ENCODE peak calls at places on chromosomes 11 and 22, in ten cellular contexts. One of them, this sample, is unnamed.

GRCh38 chr11:133636686-133637085 is 104.4 kb upstream of the OPCML start:
- DNase-seq in tibial nerve: no peak
- DNase-seq in CD8-positive, alpha-beta T cell: no peak
- DNase-seq in left ventricle myocardium inferior: no peak
- DNase-seq in effector memory CD4-positive, alpha-beta T cell: no peak
- DNase-seq in prostate gland: no peak
- DNase-seq in cardiac muscle cell: no peak
- DNase-seq in colonic mucosa: no peak
- DNase-seq in kidney: no peak
- DNase-seq in GM23248: no peak
- DNase-seq in this sample: no peak

GRCh38 chr11:33344611-33345010 is 87.4 kb downstream of the HIPK3 start:
- DNase-seq in colonic mucosa: no peak
- DNase-seq in GM23248: peak
- DNase-seq in prostate gland: no peak
- DNase-seq in kidney: no peak
- DNase-seq in effector memory CD4-positive, alpha-beta T cell: no peak
- DNase-seq in tibial nerve: no peak
- DNase-seq in CD8-positive, alpha-beta T cell: no peak
- DNase-seq in left ventricle myocardium inferior: no peak
- DNase-seq in cardiac muscle cell: no peak
- DNase-seq in this sample: no peak

GRCh38 chr11:106917973-106918372 is 100.3 kb downstream of the GUCY1A2 start:
- DNase-seq in CD8-positive, alpha-beta T cell: no peak
- DNase-seq in left ventricle myocardium inferior: no peak
- DNase-seq in colonic mucosa: no peak
- DNase-seq in kidney: no peak
- DNase-seq in tibial nerve: no peak
- DNase-seq in prostate gland: no peak
- DNase-seq in cardiac muscle cell: peak
- DNase-seq in GM23248: peak
- DNase-seq in effector memory CD4-positive, alpha-beta T cell: no peak
- DNase-seq in this sample: no peak

GRCh38 chr11:120358729-120359128 is 22.5 kb downstream of the ARHGEF12 start:
- DNase-seq in kidney: no peak
- DNase-seq in cardiac muscle cell: no peak
- DNase-seq in colonic mucosa: no peak
- DNase-seq in GM23248: no peak
- DNase-seq in prostate gland: no peak
- DNase-seq in tibial nerve: no peak
- DNase-seq in CD8-positive, alpha-beta T cell: no peak
- DNase-seq in effector memory CD4-positive, alpha-beta T cell: no peak
- DNase-seq in left ventricle myocardium inferior: no peak
- DNase-seq in this sample: no peak

GRCh38 chr11:132093861-132094260 is 723.4 kb downstream of the NTM start:
- DNase-seq in prostate gland: no peak
- DNase-seq in colonic mucosa: no peak
- DNase-seq in kidney: no peak
- DNase-seq in cardiac muscle cell: no peak
- DNase-seq in tibial nerve: no peak
- DNase-seq in effector memory CD4-positive, alpha-beta T cell: no peak
- DNase-seq in GM23248: no peak
- DNase-seq in CD8-positive, alpha-beta T cell: no peak
- DNase-seq in left ventricle myocardium inferior: no peak
- DNase-seq in this sample: no peak

GRCh38 chr22:49966041-49966715 is 5.6 kb downstream of the PIM3 start:
- DNase-seq in prostate gland: no peak
- DNase-seq in CD8-positive, alpha-beta T cell: peak
- DNase-seq in GM23248: no peak
- DNase-seq in kidney: peak
- DNase-seq in tibial nerve: no peak
- DNase-seq in left ventricle myocardium inferior: no peak
- DNase-seq in colonic mucosa: peak
- DNase-seq in cardiac muscle cell: no peak
- DNase-seq in effector memory CD4-positive, alpha-beta T cell: no peak
- DNase-seq in this sample: no peak

GRCh38 chr11:15535414-15535813 is 420.7 kb downstream of the INSC start:
- DNase-seq in CD8-positive, alpha-beta T cell: no peak
- DNase-seq in prostate gland: no peak
- DNase-seq in left ventricle myocardium inferior: no peak
- DNase-seq in kidney: no peak
- DNase-seq in cardiac muscle cell: no peak
- DNase-seq in tibial nerve: no peak
- DNase-seq in colonic mucosa: no peak
- DNase-seq in effector memory CD4-positive, alpha-beta T cell: no peak
- DNase-seq in GM23248: no peak
- DNase-seq in this sample: no peak

GRCh38 chr11:24386551-24387404 is 110.1 kb upstream of the LUZP2 start:
- DNase-seq in effector memory CD4-positive, alpha-beta T cell: no peak
- DNase-seq in prostate gland: no peak
- DNase-seq in cardiac muscle cell: peak
- DNase-seq in kidney: no peak
- DNase-seq in GM23248: peak
- DNase-seq in colonic mucosa: no peak
- DNase-seq in tibial nerve: no peak
- DNase-seq in CD8-positive, alpha-beta T cell: no peak
- DNase-seq in left ventricle myocardium inferior: no peak
- DNase-seq in this sample: no peak

GRCh38 chr11:89293966-89294679 is 116.4 kb downstream of the TYR start:
- DNase-seq in colonic mucosa: no peak
- DNase-seq in cardiac muscle cell: peak
- DNase-seq in effector memory CD4-positive, alpha-beta T cell: no peak
- DNase-seq in prostate gland: no peak
- DNase-seq in kidney: peak
- DNase-seq in tibial nerve: no peak
- DNase-seq in CD8-positive, alpha-beta T cell: no peak
- DNase-seq in left ventricle myocardium inferior: peak
- DNase-seq in GM23248: peak
- DNase-seq in this sample: no peak

GRCh38 chr11:72696866-72697428 is 22.7 kb upstream of the PDE2A start:
- DNase-seq in CD8-positive, alpha-beta T cell: no peak
- DNase-seq in colonic mucosa: peak
- DNase-seq in prostate gland: no peak
- DNase-seq in kidney: peak
- DNase-seq in left ventricle myocardium inferior: peak
- DNase-seq in GM23248: peak
- DNase-seq in cardiac muscle cell: no peak
- DNase-seq in effector memory CD4-positive, alpha-beta T cell: no peak
- DNase-seq in tibial nerve: peak
- DNase-seq in this sample: no peak

GRCh38 chr11:107719557-107720304 is 7.9 kb upstream of the SLN start:
- DNase-seq in cardiac muscle cell: no peak
- DNase-seq in effector memory CD4-positive, alpha-beta T cell: no peak
- DNase-seq in tibial nerve: peak
- DNase-seq in GM23248: peak
- DNase-seq in prostate gland: no peak
- DNase-seq in kidney: no peak
- DNase-seq in left ventricle myocardium inferior: no peak
- DNase-seq in colonic mucosa: no peak
- DNase-seq in CD8-positive, alpha-beta T cell: no peak
- DNase-seq in this sample: no peak

GRCh38 chr11:117724104-117724503 is 72.9 kb downstream of the DSCAML1 start:
- DNase-seq in cardiac muscle cell: peak
- DNase-seq in prostate gland: no peak
- DNase-seq in kidney: no peak
- DNase-seq in GM23248: no peak
- DNase-seq in colonic mucosa: no peak
- DNase-seq in tibial nerve: no peak
- DNase-seq in CD8-positive, alpha-beta T cell: no peak
- DNase-seq in left ventricle myocardium inferior: no peak
- DNase-seq in effector memory CD4-positive, alpha-beta T cell: no peak
- DNase-seq in this sample: no peak

GRCh38 chr22:32644252-32645100 is 157.0 kb upstream of the TIMP3 start:
- DNase-seq in colonic mucosa: peak
- DNase-seq in prostate gland: peak
- DNase-seq in GM23248: peak
- DNase-seq in left ventricle myocardium inferior: peak
- DNase-seq in tibial nerve: no peak
- DNase-seq in CD8-positive, alpha-beta T cell: no peak
- DNase-seq in effector memory CD4-positive, alpha-beta T cell: peak
- DNase-seq in kidney: peak
- DNase-seq in cardiac muscle cell: no peak
- DNase-seq in this sample: no peak

DNA sequence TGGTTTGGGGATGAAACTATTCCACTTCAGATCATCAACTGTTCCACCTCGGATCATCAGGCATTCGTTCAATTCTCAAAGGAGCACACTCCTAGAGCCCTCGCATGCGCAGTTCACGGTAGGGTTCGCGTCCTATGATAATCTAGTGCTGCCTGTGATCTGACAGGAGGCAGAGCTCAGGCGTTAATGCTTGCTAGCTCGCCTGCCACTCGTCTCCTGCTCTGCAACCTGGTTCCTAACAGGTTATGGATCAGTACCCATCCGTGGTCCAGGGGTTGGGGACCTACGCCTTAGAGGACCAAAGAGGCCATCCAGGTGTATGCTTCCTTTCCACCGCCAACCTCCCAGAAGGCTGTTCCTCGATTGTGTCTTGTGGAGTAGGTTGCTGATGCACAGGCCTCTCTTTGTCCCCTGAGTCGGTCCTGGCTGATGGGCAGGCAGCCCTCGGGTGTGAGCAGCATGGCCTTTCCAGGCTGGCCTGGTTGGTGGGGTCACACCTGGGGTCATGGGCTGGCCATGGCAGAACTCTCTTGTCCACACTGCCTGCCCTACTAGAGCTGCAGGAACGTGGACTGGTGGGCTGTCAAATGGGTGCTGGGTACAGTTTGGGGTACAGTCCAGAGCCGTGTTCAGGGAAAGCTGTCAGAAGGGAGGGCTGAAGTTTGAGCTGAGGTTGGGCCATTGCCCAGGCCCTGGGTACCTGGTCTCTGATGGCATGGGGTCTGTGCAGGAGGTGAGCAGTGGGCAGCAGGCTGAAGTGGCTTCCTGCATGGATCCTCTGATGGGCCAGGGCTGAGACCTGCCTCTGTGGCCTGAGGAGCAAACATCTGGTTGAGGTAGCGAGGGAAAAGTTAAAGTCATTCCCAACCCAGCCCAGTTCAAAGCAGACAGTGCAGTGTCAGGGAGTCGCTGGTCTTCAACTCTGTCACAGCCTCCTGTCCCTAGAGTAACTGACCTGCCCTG is 11.1 kb downstream of the PRDM11 start:
- DNase-seq in CD8-positive, alpha-beta T cell: no peak
- DNase-seq in kidney: no peak
- DNase-seq in GM23248: no peak
- DNase-seq in left ventricle myocardium inferior: no peak
- DNase-seq in cardiac muscle cell: no peak
- DNase-seq in tibial nerve: no peak
- DNase-seq in prostate gland: no peak
- DNase-seq in colonic mucosa: no peak
- DNase-seq in effector memory CD4-positive, alpha-beta T cell: no peak
- DNase-seq in this sample: no peak
- H3K27ac ChIP-seq in CD8-positive, alpha-beta T cell: no peak
- H3K27ac ChIP-seq in kidney: no peak
- H3K27ac ChIP-seq in GM23248: no peak
- H3K27ac ChIP-seq in left ventricle myocardium inferior: peak
- H3K27ac ChIP-seq in cardiac muscle cell: peak
- H3K27ac ChIP-seq in tibial nerve: peak
- H3K27ac ChIP-seq in prostate gland: peak
- H3K27ac ChIP-seq in colonic mucosa: no peak
- H3K27ac ChIP-seq in effector memory CD4-positive, alpha-beta T cell: no peak
- H3K27ac ChIP-seq in this sample: no peak

DNA sequence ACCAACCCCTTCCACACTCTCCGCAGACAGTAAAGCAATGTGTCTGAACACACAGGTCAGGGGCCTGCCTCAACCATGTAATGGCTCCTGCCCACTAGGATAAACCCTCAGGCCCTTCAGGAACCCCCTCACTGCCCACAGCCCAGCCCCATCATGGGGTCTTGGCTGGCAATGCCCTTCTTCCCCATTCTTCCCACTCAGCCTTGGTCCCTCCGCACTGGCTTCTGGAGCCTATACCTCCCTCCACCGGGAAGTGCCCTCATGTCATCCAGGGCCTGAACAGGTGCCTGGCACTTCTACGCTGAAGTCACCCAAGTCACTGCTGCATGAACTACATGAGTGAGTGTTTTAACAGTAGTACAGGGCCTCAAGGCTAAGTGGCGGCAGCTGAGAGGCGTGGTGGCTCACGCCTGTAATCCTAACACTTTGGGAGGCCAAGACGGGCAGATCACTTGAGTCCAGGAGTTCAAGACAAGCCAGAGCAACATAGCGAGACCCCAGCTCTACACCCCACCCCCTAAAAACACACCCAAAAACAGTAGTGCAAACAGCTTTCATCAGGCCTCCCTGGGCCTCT is 74.8 kb upstream of the PITPNB start:
- DNase-seq in prostate gland: no peak
- DNase-seq in cardiac muscle cell: no peak
- DNase-seq in colonic mucosa: no peak
- DNase-seq in GM23248: no peak
- DNase-seq in left ventricle myocardium inferior: no peak
- DNase-seq in CD8-positive, alpha-beta T cell: no peak
- DNase-seq in effector memory CD4-positive, alpha-beta T cell: no peak
- DNase-seq in kidney: no peak
- DNase-seq in tibial nerve: no peak
- DNase-seq in this sample: no peak
- H3K27ac ChIP-seq in prostate gland: no peak
- H3K27ac ChIP-seq in cardiac muscle cell: peak
- H3K27ac ChIP-seq in colonic mucosa: no peak
- H3K27ac ChIP-seq in GM23248: no peak
- H3K27ac ChIP-seq in left ventricle myocardium inferior: no peak
- H3K27ac ChIP-seq in CD8-positive, alpha-beta T cell: no peak
- H3K27ac ChIP-seq in effector memory CD4-positive, alpha-beta T cell: no peak
- H3K27ac ChIP-seq in kidney: no peak
- H3K27ac ChIP-seq in tibial nerve: no peak
- H3K27ac ChIP-seq in this sample: no peak

GRCh38 chr22:42317691-42318547 is 47.5 kb upstream of the TCF20 start:
- DNase-seq in cardiac muscle cell: no peak
- DNase-seq in colonic mucosa: peak
- DNase-seq in effector memory CD4-positive, alpha-beta T cell: no peak
- DNase-seq in left ventricle myocardium inferior: no peak
- DNase-seq in tibial nerve: no peak
- DNase-seq in GM23248: no peak
- DNase-seq in kidney: peak
- DNase-seq in prostate gland: peak
- DNase-seq in CD8-positive, alpha-beta T cell: no peak
- DNase-seq in this sample: no peak
- H3K27ac ChIP-seq in cardiac muscle cell: no peak
- H3K27ac ChIP-seq in colonic mucosa: peak
- H3K27ac ChIP-seq in effector memory CD4-positive, alpha-beta T cell: no peak
- H3K27ac ChIP-seq in left ventricle myocardium inferior: no peak
- H3K27ac ChIP-seq in tibial nerve: no peak
- H3K27ac ChIP-seq in GM23248: no peak
- H3K27ac ChIP-seq in kidney: no peak
- H3K27ac ChIP-seq in prostate gland: peak
- H3K27ac ChIP-seq in CD8-positive, alpha-beta T cell: peak
- H3K27ac ChIP-seq in this sample: peak

DNA sequence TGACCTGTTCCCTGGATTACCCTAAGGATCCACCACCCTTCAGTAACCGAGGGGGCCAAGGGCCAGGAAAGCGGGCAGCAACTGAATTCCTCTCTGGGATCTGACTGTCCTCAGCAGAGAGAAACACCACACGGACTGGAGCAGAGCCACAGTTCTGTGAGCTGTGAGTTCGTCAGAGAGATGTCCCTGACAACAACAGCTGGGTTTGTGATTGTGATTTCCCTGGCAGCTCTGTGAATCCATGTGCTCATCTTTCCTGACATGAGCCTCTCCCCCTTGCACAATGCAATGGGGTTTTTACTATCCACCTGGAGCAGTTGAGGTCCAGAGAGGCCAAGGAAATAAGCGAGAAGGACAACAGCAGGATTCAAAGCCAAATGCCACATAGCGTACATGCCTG is 69.4 kb upstream of the AMPD3 start:
- DNase-seq in left ventricle myocardium inferior: peak
- DNase-seq in prostate gland: no peak
- DNase-seq in colonic mucosa: peak
- DNase-seq in cardiac muscle cell: no peak
- DNase-seq in CD8-positive, alpha-beta T cell: no peak
- DNase-seq in GM23248: peak
- DNase-seq in effector memory CD4-positive, alpha-beta T cell: no peak
- DNase-seq in kidney: no peak
- DNase-seq in tibial nerve: peak
- DNase-seq in this sample: no peak
- H3K27ac ChIP-seq in left ventricle myocardium inferior: no peak
- H3K27ac ChIP-seq in prostate gland: no peak
- H3K27ac ChIP-seq in colonic mucosa: no peak
- H3K27ac ChIP-seq in cardiac muscle cell: no peak
- H3K27ac ChIP-seq in CD8-positive, alpha-beta T cell: no peak
- H3K27ac ChIP-seq in GM23248: peak
- H3K27ac ChIP-seq in effector memory CD4-positive, alpha-beta T cell: no peak
- H3K27ac ChIP-seq in kidney: no peak
- H3K27ac ChIP-seq in tibial nerve: no peak
- H3K27ac ChIP-seq in this sample: no peak